ENCODE peak calls at places on chromosomes 7 and 10, in ten cellular contexts. One of them, this sample, is unnamed.

GRCh38 chr7:97004931-97005763 is at the start of gene DLX6:
- DNase-seq in stimulated activated CD4-positive, alpha-beta T cell treated with anti-CD3 and anti-CD28 coated beads, Interleukin-1b, Interleukin-23, amount 100 ng/mL, for 4 hours: no peak
- DNase-seq in activated naive CD8-positive, alpha-beta T cell treated with anti-CD3 and anti-CD28 coated beads for 36 hours: peak; percentile 43
- DNase-seq in AG08396: peak; percentile 82
- DNase-seq in epithelial cell of prostate: no peak
- DNase-seq in neural crest cell: no peak
- DNase-seq in omental fat pad: no peak
- DNase-seq in vagina: no peak
- DNase-seq in BE2C: peak; percentile 96
- DNase-seq in AG08395: no peak
- DNase-seq in this sample: peak; percentile 95

GRCh38 chr7:78226059-78226658 is 427.6 kb downstream of the PHTF2 start:
- DNase-seq in stimulated activated CD4-positive, alpha-beta T cell treated with anti-CD3 and anti-CD28 coated beads, Interleukin-1b, Interleukin-23, amount 100 ng/mL, for 4 hours: no peak
- DNase-seq in activated naive CD8-positive, alpha-beta T cell treated with anti-CD3 and anti-CD28 coated beads for 36 hours: peak; percentile 26
- DNase-seq in AG08396: peak; percentile 15
- DNase-seq in epithelial cell of prostate: no peak
- DNase-seq in neural crest cell: peak; percentile 45
- DNase-seq in omental fat pad: peak; percentile 35
- DNase-seq in vagina: no peak
- DNase-seq in BE2C: peak; percentile 88
- DNase-seq in AG08395: no peak
- DNase-seq in this sample: peak; percentile 68

GRCh38 chr10:49600046-49600445 is 10.1 kb upstream of the SLC18A3 start:
- DNase-seq in stimulated activated CD4-positive, alpha-beta T cell treated with anti-CD3 and anti-CD28 coated beads, Interleukin-1b, Interleukin-23, amount 100 ng/mL, for 4 hours: no peak
- DNase-seq in activated naive CD8-positive, alpha-beta T cell treated with anti-CD3 and anti-CD28 coated beads for 36 hours: no peak
- DNase-seq in AG08396: peak; percentile 1
- DNase-seq in epithelial cell of prostate: no peak
- DNase-seq in neural crest cell: no peak
- DNase-seq in omental fat pad: no peak
- DNase-seq in vagina: no peak
- DNase-seq in BE2C: no peak
- DNase-seq in AG08395: no peak
- DNase-seq in this sample: no peak

GRCh38 chr10:19869370-19869769 is 53.1 kb downstream of the PLXDC2 start:
- DNase-seq in stimulated activated CD4-positive, alpha-beta T cell treated with anti-CD3 and anti-CD28 coated beads, Interleukin-1b, Interleukin-23, amount 100 ng/mL, for 4 hours: no peak
- DNase-seq in activated naive CD8-positive, alpha-beta T cell treated with anti-CD3 and anti-CD28 coated beads for 36 hours: no peak
- DNase-seq in AG08396: no peak
- DNase-seq in epithelial cell of prostate: no peak
- DNase-seq in neural crest cell: no peak
- DNase-seq in omental fat pad: no peak
- DNase-seq in vagina: no peak
- DNase-seq in BE2C: no peak
- DNase-seq in AG08395: no peak
- DNase-seq in this sample: no peak

GRCh38 chr7:41416208-41416595 is 286.7 kb downstream of the INHBA start:
- DNase-seq in stimulated activated CD4-positive, alpha-beta T cell treated with anti-CD3 and anti-CD28 coated beads, Interleukin-1b, Interleukin-23, amount 100 ng/mL, for 4 hours: no peak
- DNase-seq in activated naive CD8-positive, alpha-beta T cell treated with anti-CD3 and anti-CD28 coated beads for 36 hours: no peak
- DNase-seq in AG08396: no peak
- DNase-seq in epithelial cell of prostate: no peak
- DNase-seq in neural crest cell: no peak
- DNase-seq in omental fat pad: no peak
- DNase-seq in vagina: no peak
- DNase-seq in BE2C: no peak
- DNase-seq in AG08395: no peak
- DNase-seq in this sample: no peak

GRCh38 chr7:54878339-54878738 is 119.3 kb upstream of the SEC61G start:
- DNase-seq in stimulated activated CD4-positive, alpha-beta T cell treated with anti-CD3 and anti-CD28 coated beads, Interleukin-1b, Interleukin-23, amount 100 ng/mL, for 4 hours: no peak
- DNase-seq in activated naive CD8-positive, alpha-beta T cell treated with anti-CD3 and anti-CD28 coated beads for 36 hours: no peak
- DNase-seq in AG08396: no peak
- DNase-seq in epithelial cell of prostate: no peak
- DNase-seq in neural crest cell: no peak
- DNase-seq in omental fat pad: no peak
- DNase-seq in vagina: no peak
- DNase-seq in BE2C: no peak
- DNase-seq in AG08395: peak; percentile 6
- DNase-seq in this sample: no peak

GRCh38 chr7:140876519-140877248 is 48.0 kb downstream of the BRAF start:
- DNase-seq in stimulated activated CD4-positive, alpha-beta T cell treated with anti-CD3 and anti-CD28 coated beads, Interleukin-1b, Interleukin-23, amount 100 ng/mL, for 4 hours: no peak
- DNase-seq in activated naive CD8-positive, alpha-beta T cell treated with anti-CD3 and anti-CD28 coated beads for 36 hours: no peak
- DNase-seq in AG08396: peak; percentile 8
- DNase-seq in epithelial cell of prostate: no peak
- DNase-seq in neural crest cell: no peak
- DNase-seq in omental fat pad: no peak
- DNase-seq in vagina: no peak
- DNase-seq in BE2C: no peak
- DNase-seq in AG08395: peak; percentile 49
- DNase-seq in this sample: no peak

GRCh38 chr7:39413866-39414668 is 152.1 kb upstream of the YAE1 start:
- DNase-seq in stimulated activated CD4-positive, alpha-beta T cell treated with anti-CD3 and anti-CD28 coated beads, Interleukin-1b, Interleukin-23, amount 100 ng/mL, for 4 hours: peak; percentile 21
- DNase-seq in activated naive CD8-positive, alpha-beta T cell treated with anti-CD3 and anti-CD28 coated beads for 36 hours: peak; percentile 65
- DNase-seq in AG08396: peak; percentile 59
- DNase-seq in epithelial cell of prostate: no peak
- DNase-seq in neural crest cell: peak; percentile 67
- DNase-seq in omental fat pad: no peak
- DNase-seq in vagina: no peak
- DNase-seq in BE2C: peak; percentile 55
- DNase-seq in AG08395: peak; percentile 34
- DNase-seq in this sample: peak; percentile 86

GRCh38 chr7:140005341-140005740 is 57.4 kb downstream of the PARP12 start:
- DNase-seq in stimulated activated CD4-positive, alpha-beta T cell treated with anti-CD3 and anti-CD28 coated beads, Interleukin-1b, Interleukin-23, amount 100 ng/mL, for 4 hours: no peak
- DNase-seq in activated naive CD8-positive, alpha-beta T cell treated with anti-CD3 and anti-CD28 coated beads for 36 hours: no peak
- DNase-seq in AG08396: no peak
- DNase-seq in epithelial cell of prostate: no peak
- DNase-seq in neural crest cell: no peak
- DNase-seq in omental fat pad: no peak
- DNase-seq in vagina: no peak
- DNase-seq in BE2C: no peak
- DNase-seq in AG08395: no peak
- DNase-seq in this sample: no peak

GRCh38 chr7:128914566-128915151 is 4.2 kb upstream of the KCP start:
- DNase-seq in stimulated activated CD4-positive, alpha-beta T cell treated with anti-CD3 and anti-CD28 coated beads, Interleukin-1b, Interleukin-23, amount 100 ng/mL, for 4 hours: no peak
- DNase-seq in activated naive CD8-positive, alpha-beta T cell treated with anti-CD3 and anti-CD28 coated beads for 36 hours: no peak
- DNase-seq in AG08396: no peak
- DNase-seq in epithelial cell of prostate: no peak
- DNase-seq in neural crest cell: no peak
- DNase-seq in omental fat pad: no peak
- DNase-seq in vagina: no peak
- DNase-seq in BE2C: no peak
- DNase-seq in AG08395: no peak
- DNase-seq in this sample: peak; percentile 53

GRCh38 chr7:27774717-27775328 is 34.9 kb downstream of the TAX1BP1 start:
- DNase-seq in stimulated activated CD4-positive, alpha-beta T cell treated with anti-CD3 and anti-CD28 coated beads, Interleukin-1b, Interleukin-23, amount 100 ng/mL, for 4 hours: no peak
- DNase-seq in activated naive CD8-positive, alpha-beta T cell treated with anti-CD3 and anti-CD28 coated beads for 36 hours: no peak
- DNase-seq in AG08396: peak; percentile 10
- DNase-seq in epithelial cell of prostate: no peak
- DNase-seq in neural crest cell: no peak
- DNase-seq in omental fat pad: no peak
- DNase-seq in vagina: no peak
- DNase-seq in BE2C: no peak
- DNase-seq in AG08395: peak; percentile 19
- DNase-seq in this sample: no peak

GRCh38 chr7:43954524-43955228 is 28.4 kb downstream of the UBE2D4 start:
- DNase-seq in stimulated activated CD4-positive, alpha-beta T cell treated with anti-CD3 and anti-CD28 coated beads, Interleukin-1b, Interleukin-23, amount 100 ng/mL, for 4 hours: no peak
- DNase-seq in activated naive CD8-positive, alpha-beta T cell treated with anti-CD3 and anti-CD28 coated beads for 36 hours: peak; percentile 10
- DNase-seq in AG08396: peak; percentile 74
- DNase-seq in epithelial cell of prostate: peak; percentile 10
- DNase-seq in neural crest cell: peak; percentile 5
- DNase-seq in omental fat pad: no peak
- DNase-seq in vagina: no peak
- DNase-seq in BE2C: peak; percentile 72
- DNase-seq in AG08395: peak; percentile 85
- DNase-seq in this sample: peak; percentile 74

GRCh38 chr10:110919971-110920881 is 822 bp downstream of the SHOC2 start:
- DNase-seq in stimulated activated CD4-positive, alpha-beta T cell treated with anti-CD3 and anti-CD28 coated beads, Interleukin-1b, Interleukin-23, amount 100 ng/mL, for 4 hours: peak; percentile 11
- DNase-seq in activated naive CD8-positive, alpha-beta T cell treated with anti-CD3 and anti-CD28 coated beads for 36 hours: peak; percentile 13
- DNase-seq in AG08396: no peak
- DNase-seq in epithelial cell of prostate: no peak
- DNase-seq in neural crest cell: peak; percentile 33
- DNase-seq in omental fat pad: no peak
- DNase-seq in vagina: peak; percentile 89
- DNase-seq in BE2C: peak; percentile 44
- DNase-seq in AG08395: peak; percentile 10
- DNase-seq in this sample: peak; percentile 43

GRCh38 chr7:44134943-44135628 is 6.0 kb downstream of the MYL7 start:
- DNase-seq in stimulated activated CD4-positive, alpha-beta T cell treated with anti-CD3 and anti-CD28 coated beads, Interleukin-1b, Interleukin-23, amount 100 ng/mL, for 4 hours: no peak
- DNase-seq in activated naive CD8-positive, alpha-beta T cell treated with anti-CD3 and anti-CD28 coated beads for 36 hours: no peak
- DNase-seq in AG08396: no peak
- DNase-seq in epithelial cell of prostate: no peak
- DNase-seq in neural crest cell: no peak
- DNase-seq in omental fat pad: no peak
- DNase-seq in vagina: no peak
- DNase-seq in BE2C: no peak
- DNase-seq in AG08395: no peak
- DNase-seq in this sample: no peak

GRCh38 chr10:21417172-21417712 is 108.2 kb downstream of the SKIDA1 start:
- DNase-seq in stimulated activated CD4-positive, alpha-beta T cell treated with anti-CD3 and anti-CD28 coated beads, Interleukin-1b, Interleukin-23, amount 100 ng/mL, for 4 hours: no peak
- DNase-seq in activated naive CD8-positive, alpha-beta T cell treated with anti-CD3 and anti-CD28 coated beads for 36 hours: no peak
- DNase-seq in AG08396: no peak
- DNase-seq in epithelial cell of prostate: no peak
- DNase-seq in neural crest cell: no peak
- DNase-seq in omental fat pad: no peak
- DNase-seq in vagina: no peak
- DNase-seq in BE2C: no peak
- DNase-seq in AG08395: no peak
- DNase-seq in this sample: peak; percentile 51

GRCh38 chr7:36984051-36984492 is 259.8 kb upstream of the AOAH start:
- DNase-seq in stimulated activated CD4-positive, alpha-beta T cell treated with anti-CD3 and anti-CD28 coated beads, Interleukin-1b, Interleukin-23, amount 100 ng/mL, for 4 hours: no peak
- DNase-seq in activated naive CD8-positive, alpha-beta T cell treated with anti-CD3 and anti-CD28 coated beads for 36 hours: no peak
- DNase-seq in AG08396: no peak
- DNase-seq in epithelial cell of prostate: no peak
- DNase-seq in neural crest cell: no peak
- DNase-seq in omental fat pad: no peak
- DNase-seq in vagina: no peak
- DNase-seq in BE2C: no peak
- DNase-seq in AG08395: no peak
- DNase-seq in this sample: no peak

GRCh38 chr7:135901585-135902540 is 75.3 kb downstream of the MTPN start:
- DNase-seq in stimulated activated CD4-positive, alpha-beta T cell treated with anti-CD3 and anti-CD28 coated beads, Interleukin-1b, Interleukin-23, amount 100 ng/mL, for 4 hours: no peak
- DNase-seq in activated naive CD8-positive, alpha-beta T cell treated with anti-CD3 and anti-CD28 coated beads for 36 hours: no peak
- DNase-seq in AG08396: no peak
- DNase-seq in epithelial cell of prostate: no peak
- DNase-seq in neural crest cell: no peak
- DNase-seq in omental fat pad: no peak
- DNase-seq in vagina: no peak
- DNase-seq in BE2C: no peak
- DNase-seq in AG08395: no peak
- DNase-seq in this sample: no peak

GRCh38 chr10:86401588-86402282 is 35.1 kb upstream of the GRID1 start:
- DNase-seq in stimulated activated CD4-positive, alpha-beta T cell treated with anti-CD3 and anti-CD28 coated beads, Interleukin-1b, Interleukin-23, amount 100 ng/mL, for 4 hours: no peak
- DNase-seq in activated naive CD8-positive, alpha-beta T cell treated with anti-CD3 and anti-CD28 coated beads for 36 hours: peak; percentile 33
- DNase-seq in AG08396: no peak
- DNase-seq in epithelial cell of prostate: no peak
- DNase-seq in neural crest cell: no peak
- DNase-seq in omental fat pad: no peak
- DNase-seq in vagina: no peak
- DNase-seq in BE2C: no peak
- DNase-seq in AG08395: peak; percentile 13
- DNase-seq in this sample: no peak

GRCh38 chr10:122296363-122297120 is 25.4 kb downstream of the BTBD16 start:
- DNase-seq in stimulated activated CD4-positive, alpha-beta T cell treated with anti-CD3 and anti-CD28 coated beads, Interleukin-1b, Interleukin-23, amount 100 ng/mL, for 4 hours: no peak
- DNase-seq in activated naive CD8-positive, alpha-beta T cell treated with anti-CD3 and anti-CD28 coated beads for 36 hours: no peak
- DNase-seq in AG08396: no peak
- DNase-seq in epithelial cell of prostate: no peak
- DNase-seq in neural crest cell: no peak
- DNase-seq in omental fat pad: no peak
- DNase-seq in vagina: peak; percentile 71
- DNase-seq in BE2C: no peak
- DNase-seq in AG08395: no peak
- DNase-seq in this sample: no peak

GRCh38 chr7:120023494-120024167 is 249.3 kb upstream of the KCND2 start:
- DNase-seq in stimulated activated CD4-positive, alpha-beta T cell treated with anti-CD3 and anti-CD28 coated beads, Interleukin-1b, Interleukin-23, amount 100 ng/mL, for 4 hours: no peak
- DNase-seq in activated naive CD8-positive, alpha-beta T cell treated with anti-CD3 and anti-CD28 coated beads for 36 hours: no peak
- DNase-seq in AG08396: peak; percentile 15
- DNase-seq in epithelial cell of prostate: no peak
- DNase-seq in neural crest cell: no peak
- DNase-seq in omental fat pad: no peak
- DNase-seq in vagina: no peak
- DNase-seq in BE2C: no peak
- DNase-seq in AG08395: no peak
- DNase-seq in this sample: no peak

GRCh38 chr10:118047363-118047719 is 600 bp upstream of the RAB11FIP2 start:
- DNase-seq in stimulated activated CD4-positive, alpha-beta T cell treated with anti-CD3 and anti-CD28 coated beads, Interleukin-1b, Interleukin-23, amount 100 ng/mL, for 4 hours: no peak
- DNase-seq in activated naive CD8-positive, alpha-beta T cell treated with anti-CD3 and anti-CD28 coated beads for 36 hours: no peak
- DNase-seq in AG08396: peak; percentile 8
- DNase-seq in epithelial cell of prostate: no peak
- DNase-seq in neural crest cell: no peak
- DNase-seq in omental fat pad: no peak
- DNase-seq in vagina: no peak
- DNase-seq in BE2C: no peak
- DNase-seq in AG08395: no peak
- DNase-seq in this sample: no peak

GRCh38 chr10:106930751-106931150 is 233.8 kb downstream of the SORCS1 start:
- DNase-seq in stimulated activated CD4-positive, alpha-beta T cell treated with anti-CD3 and anti-CD28 coated beads, Interleukin-1b, Interleukin-23, amount 100 ng/mL, for 4 hours: no peak
- DNase-seq in activated naive CD8-positive, alpha-beta T cell treated with anti-CD3 and anti-CD28 coated beads for 36 hours: no peak
- DNase-seq in AG08396: no peak
- DNase-seq in epithelial cell of prostate: no peak
- DNase-seq in neural crest cell: no peak
- DNase-seq in omental fat pad: no peak
- DNase-seq in vagina: no peak
- DNase-seq in BE2C: no peak
- DNase-seq in AG08395: no peak
- DNase-seq in this sample: no peak

GRCh38 chr7:46814516-46815250 is 767.2 kb downstream of the TNS3 start:
- DNase-seq in stimulated activated CD4-positive, alpha-beta T cell treated with anti-CD3 and anti-CD28 coated beads, Interleukin-1b, Interleukin-23, amount 100 ng/mL, for 4 hours: no peak
- DNase-seq in activated naive CD8-positive, alpha-beta T cell treated with anti-CD3 and anti-CD28 coated beads for 36 hours: no peak
- DNase-seq in AG08396: no peak
- DNase-seq in epithelial cell of prostate: no peak
- DNase-seq in neural crest cell: no peak
- DNase-seq in omental fat pad: no peak
- DNase-seq in vagina: no peak
- DNase-seq in BE2C: no peak
- DNase-seq in AG08395: peak; percentile 9
- DNase-seq in this sample: no peak

GRCh38 chr10:77877461-77878344 is 48.9 kb downstream of the DLG5 start:
- DNase-seq in stimulated activated CD4-positive, alpha-beta T cell treated with anti-CD3 and anti-CD28 coated beads, Interleukin-1b, Interleukin-23, amount 100 ng/mL, for 4 hours: no peak
- DNase-seq in activated naive CD8-positive, alpha-beta T cell treated with anti-CD3 and anti-CD28 coated beads for 36 hours: peak; percentile 20
- DNase-seq in AG08396: peak; percentile 53
- DNase-seq in epithelial cell of prostate: peak; percentile 34
- DNase-seq in neural crest cell: peak; percentile 22
- DNase-seq in omental fat pad: no peak
- DNase-seq in vagina: no peak
- DNase-seq in BE2C: peak; percentile 80
- DNase-seq in AG08395: no peak
- DNase-seq in this sample: peak; percentile 93

GRCh38 chr7:100352984-100353684 is 4.8 kb upstream of the PILRB start:
- DNase-seq in stimulated activated CD4-positive, alpha-beta T cell treated with anti-CD3 and anti-CD28 coated beads, Interleukin-1b, Interleukin-23, amount 100 ng/mL, for 4 hours: no peak
- DNase-seq in activated naive CD8-positive, alpha-beta T cell treated with anti-CD3 and anti-CD28 coated beads for 36 hours: no peak
- DNase-seq in AG08396: no peak
- DNase-seq in epithelial cell of prostate: no peak
- DNase-seq in neural crest cell: no peak
- DNase-seq in omental fat pad: no peak
- DNase-seq in vagina: no peak
- DNase-seq in BE2C: no peak
- DNase-seq in AG08395: no peak
- DNase-seq in this sample: peak; percentile 23

GRCh38 chr7:4692055-4692454 is 10.0 kb downstream of the FOXK1 start:
- DNase-seq in stimulated activated CD4-positive, alpha-beta T cell treated with anti-CD3 and anti-CD28 coated beads, Interleukin-1b, Interleukin-23, amount 100 ng/mL, for 4 hours: no peak
- DNase-seq in activated naive CD8-positive, alpha-beta T cell treated with anti-CD3 and anti-CD28 coated beads for 36 hours: no peak
- DNase-seq in AG08396: no peak
- DNase-seq in epithelial cell of prostate: no peak
- DNase-seq in neural crest cell: no peak
- DNase-seq in omental fat pad: no peak
- DNase-seq in vagina: no peak
- DNase-seq in BE2C: no peak
- DNase-seq in AG08395: peak; percentile 66
- DNase-seq in this sample: no peak

GRCh38 chr7:138161600-138162081 is 85.4 kb downstream of the AKR1D1 start:
- DNase-seq in stimulated activated CD4-positive, alpha-beta T cell treated with anti-CD3 and anti-CD28 coated beads, Interleukin-1b, Interleukin-23, amount 100 ng/mL, for 4 hours: peak; percentile 15
- DNase-seq in activated naive CD8-positive, alpha-beta T cell treated with anti-CD3 and anti-CD28 coated beads for 36 hours: peak; percentile 76
- DNase-seq in AG08396: peak; percentile 86
- DNase-seq in epithelial cell of prostate: peak; percentile 62
- DNase-seq in neural crest cell: peak; percentile 77
- DNase-seq in omental fat pad: no peak
- DNase-seq in vagina: no peak
- DNase-seq in BE2C: peak; percentile 94
- DNase-seq in AG08395: peak; percentile 77
- DNase-seq in this sample: peak; percentile 94

GRCh38 chr10:31319602-31320178 is 674 bp downstream of the ZEB1 start:
- DNase-seq in stimulated activated CD4-positive, alpha-beta T cell treated with anti-CD3 and anti-CD28 coated beads, Interleukin-1b, Interleukin-23, amount 100 ng/mL, for 4 hours: no peak
- DNase-seq in activated naive CD8-positive, alpha-beta T cell treated with anti-CD3 and anti-CD28 coated beads for 36 hours: no peak
- DNase-seq in AG08396: peak; percentile 20
- DNase-seq in epithelial cell of prostate: no peak
- DNase-seq in neural crest cell: no peak
- DNase-seq in omental fat pad: no peak
- DNase-seq in vagina: no peak
- DNase-seq in BE2C: no peak
- DNase-seq in AG08395: no peak
- DNase-seq in this sample: no peak